ENCODE peak calls at places on chromosomes 16 and 17, in nine cellular contexts. One of them, this sample, is unnamed.

GRCh38 chr17:61073799-61074513 is 325.7 kb upstream of the TBX2 start:
- DNase-seq in mucosa of descending colon: no peak
- DNase-seq in heart left ventricle: no peak
- DNase-seq in fibroblast of the aortic adventitia: no peak
- DNase-seq in upper lobe of right lung: no peak
- DNase-seq in prostate gland: no peak
- DNase-seq in natural killer cell: no peak
- DNase-seq in AG04449: no peak
- DNase-seq in coronary artery: no peak
- DNase-seq in this sample: no peak

GRCh38 chr17:53499277-53499676 is 323.4 kb upstream of the KIF2B start:
- DNase-seq in mucosa of descending colon: no peak
- DNase-seq in heart left ventricle: no peak
- DNase-seq in fibroblast of the aortic adventitia: no peak
- DNase-seq in upper lobe of right lung: no peak
- DNase-seq in prostate gland: no peak
- DNase-seq in natural killer cell: no peak
- DNase-seq in AG04449: no peak
- DNase-seq in coronary artery: no peak
- DNase-seq in this sample: no peak

GRCh38 chr16:3690991-3691720 is 26.2 kb downstream of the TRAP1 start:
- DNase-seq in mucosa of descending colon: no peak
- DNase-seq in heart left ventricle: no peak
- DNase-seq in fibroblast of the aortic adventitia: no peak
- DNase-seq in upper lobe of right lung: no peak
- DNase-seq in prostate gland: no peak
- DNase-seq in natural killer cell: no peak
- DNase-seq in AG04449: no peak
- DNase-seq in coronary artery: no peak
- DNase-seq in this sample: no peak

GRCh38 chr16:48433116-48433848 is 48.1 kb upstream of the SIAH1 start:
- DNase-seq in mucosa of descending colon: no peak
- DNase-seq in heart left ventricle: no peak
- DNase-seq in fibroblast of the aortic adventitia: no peak
- DNase-seq in upper lobe of right lung: no peak
- DNase-seq in prostate gland: no peak
- DNase-seq in natural killer cell: no peak
- DNase-seq in AG04449: no peak
- DNase-seq in coronary artery: no peak
- DNase-seq in this sample: no peak

GRCh38 chr16:87178977-87179376 is 138.2 kb downstream of the C16orf95 start:
- DNase-seq in mucosa of descending colon: no peak
- DNase-seq in heart left ventricle: peak
- DNase-seq in fibroblast of the aortic adventitia: peak
- DNase-seq in upper lobe of right lung: no peak
- DNase-seq in prostate gland: no peak
- DNase-seq in natural killer cell: no peak
- DNase-seq in AG04449: no peak
- DNase-seq in coronary artery: no peak
- DNase-seq in this sample: no peak

GRCh38 chr17:77507116-77507885 is 366.5 kb downstream of the SEC14L1 start:
- DNase-seq in mucosa of descending colon: no peak
- DNase-seq in heart left ventricle: peak
- DNase-seq in fibroblast of the aortic adventitia: no peak
- DNase-seq in upper lobe of right lung: peak
- DNase-seq in prostate gland: no peak
- DNase-seq in natural killer cell: no peak
- DNase-seq in AG04449: no peak
- DNase-seq in coronary artery: peak
- DNase-seq in this sample: no peak

GRCh38 chr16:30065943-30066881 is 652 bp downstream of the ALDOA start:
- DNase-seq in mucosa of descending colon: no peak
- DNase-seq in heart left ventricle: peak
- DNase-seq in fibroblast of the aortic adventitia: peak
- DNase-seq in upper lobe of right lung: peak
- DNase-seq in prostate gland: no peak
- DNase-seq in natural killer cell: no peak
- DNase-seq in AG04449: no peak
- DNase-seq in coronary artery: no peak
- DNase-seq in this sample: no peak

GRCh38 chr16:76265434-76266045 is 11.7 kb upstream of the CNTNAP4 start:
- DNase-seq in mucosa of descending colon: peak
- DNase-seq in heart left ventricle: no peak
- DNase-seq in fibroblast of the aortic adventitia: peak
- DNase-seq in upper lobe of right lung: no peak
- DNase-seq in prostate gland: no peak
- DNase-seq in natural killer cell: no peak
- DNase-seq in AG04449: no peak
- DNase-seq in coronary artery: no peak
- DNase-seq in this sample: peak

GRCh38 chr16:66248096-66248495 is 118.4 kb upstream of the CDH5 start:
- DNase-seq in mucosa of descending colon: peak
- DNase-seq in heart left ventricle: peak
- DNase-seq in fibroblast of the aortic adventitia: peak
- DNase-seq in upper lobe of right lung: no peak
- DNase-seq in prostate gland: no peak
- DNase-seq in natural killer cell: no peak
- DNase-seq in AG04449: no peak
- DNase-seq in coronary artery: no peak
- DNase-seq in this sample: no peak

GRCh38 chr17:77316191-77316641 is 175.4 kb downstream of the SEC14L1 start:
- DNase-seq in mucosa of descending colon: peak
- DNase-seq in heart left ventricle: no peak
- DNase-seq in fibroblast of the aortic adventitia: peak
- DNase-seq in upper lobe of right lung: peak
- DNase-seq in prostate gland: no peak
- DNase-seq in natural killer cell: no peak
- DNase-seq in AG04449: no peak
- DNase-seq in coronary artery: peak
- DNase-seq in this sample: no peak

GRCh38 chr17:2400474-2400866 is 390 bp downstream of the MNT start:
- DNase-seq in mucosa of descending colon: peak
- DNase-seq in heart left ventricle: peak
- DNase-seq in fibroblast of the aortic adventitia: no peak
- DNase-seq in upper lobe of right lung: peak
- DNase-seq in prostate gland: no peak
- DNase-seq in natural killer cell: peak
- DNase-seq in AG04449: no peak
- DNase-seq in coronary artery: no peak
- DNase-seq in this sample: no peak

GRCh38 chr17:44198721-44199552 is 747 bp downstream of the ATXN7L3 start:
- DNase-seq in mucosa of descending colon: peak
- DNase-seq in heart left ventricle: peak
- DNase-seq in fibroblast of the aortic adventitia: no peak
- DNase-seq in upper lobe of right lung: peak
- DNase-seq in prostate gland: peak
- DNase-seq in natural killer cell: peak
- DNase-seq in AG04449: no peak
- DNase-seq in coronary artery: peak
- DNase-seq in this sample: peak

GRCh38 chr16:56688762-56689161 is 6.5 kb downstream of the MT1X start:
- DNase-seq in mucosa of descending colon: no peak
- DNase-seq in heart left ventricle: no peak
- DNase-seq in fibroblast of the aortic adventitia: no peak
- DNase-seq in upper lobe of right lung: no peak
- DNase-seq in prostate gland: no peak
- DNase-seq in natural killer cell: no peak
- DNase-seq in AG04449: no peak
- DNase-seq in coronary artery: no peak
- DNase-seq in this sample: no peak
- TF ChIP-seq CTCF in mucosa of descending colon: no peak
- TF ChIP-seq CTCF in heart left ventricle: no peak
- TF ChIP-seq CTCF in fibroblast of the aortic adventitia: no peak
- TF ChIP-seq CTCF in upper lobe of right lung: no peak
- TF ChIP-seq CTCF in prostate gland: no peak
- TF ChIP-seq CTCF in natural killer cell: no peak
- TF ChIP-seq CTCF in AG04449: no peak
- TF ChIP-seq CTCF in coronary artery: no peak
- TF ChIP-seq CTCF in this sample: no peak

DNA sequence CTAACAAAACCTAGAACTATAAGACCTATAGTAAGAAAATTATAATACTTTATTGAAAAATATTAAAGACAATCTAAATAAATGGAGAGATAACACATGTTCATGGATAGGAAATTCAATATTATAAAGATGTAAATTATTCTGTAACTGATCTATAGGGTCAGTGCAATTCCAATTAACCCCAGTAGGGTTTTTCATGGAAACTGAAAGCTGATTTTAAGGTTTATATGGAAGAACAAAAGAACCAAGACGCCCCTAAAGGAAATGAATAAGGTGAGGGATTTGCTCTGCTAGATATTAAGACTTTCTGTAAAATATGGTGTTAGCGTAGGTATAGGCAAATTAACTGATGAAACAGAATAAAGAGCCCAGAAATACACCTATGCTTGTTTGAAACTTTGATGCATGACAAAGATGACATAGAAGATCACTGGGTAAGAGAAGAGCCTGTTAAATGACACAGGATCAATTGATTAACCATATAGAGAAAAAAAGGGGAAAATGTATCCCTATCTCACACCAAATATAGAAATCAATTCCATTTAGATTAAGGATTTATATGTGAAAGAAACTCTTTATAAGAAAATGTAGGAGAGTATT is 3.0 kb downstream of the ICAM2 start:
- DNase-seq in mucosa of descending colon: no peak
- DNase-seq in heart left ventricle: no peak
- DNase-seq in fibroblast of the aortic adventitia: no peak
- DNase-seq in upper lobe of right lung: no peak
- DNase-seq in prostate gland: no peak
- DNase-seq in natural killer cell: no peak
- DNase-seq in AG04449: no peak
- DNase-seq in coronary artery: no peak
- DNase-seq in this sample: no peak
- TF ChIP-seq CTCF in mucosa of descending colon: no peak
- TF ChIP-seq CTCF in heart left ventricle: no peak
- TF ChIP-seq CTCF in fibroblast of the aortic adventitia: peak
- TF ChIP-seq CTCF in upper lobe of right lung: peak
- TF ChIP-seq CTCF in prostate gland: no peak
- TF ChIP-seq CTCF in natural killer cell: peak
- TF ChIP-seq CTCF in AG04449: no peak
- TF ChIP-seq CTCF in coronary artery: no peak
- TF ChIP-seq CTCF in this sample: peak

GRCh38 chr17:47243737-47244598 is 9.7 kb upstream of the ITGB3 start:
- DNase-seq in mucosa of descending colon: no peak
- DNase-seq in heart left ventricle: no peak
- DNase-seq in fibroblast of the aortic adventitia: no peak
- DNase-seq in upper lobe of right lung: no peak
- DNase-seq in prostate gland: no peak
- DNase-seq in natural killer cell: no peak
- DNase-seq in AG04449: no peak
- DNase-seq in coronary artery: no peak
- DNase-seq in this sample: no peak
- TF ChIP-seq CTCF in mucosa of descending colon: no peak
- TF ChIP-seq CTCF in heart left ventricle: no peak
- TF ChIP-seq CTCF in fibroblast of the aortic adventitia: no peak
- TF ChIP-seq CTCF in upper lobe of right lung: no peak
- TF ChIP-seq CTCF in prostate gland: no peak
- TF ChIP-seq CTCF in natural killer cell: no peak
- TF ChIP-seq CTCF in AG04449: no peak
- TF ChIP-seq CTCF in coronary artery: no peak
- TF ChIP-seq CTCF in this sample: no peak

DNA sequence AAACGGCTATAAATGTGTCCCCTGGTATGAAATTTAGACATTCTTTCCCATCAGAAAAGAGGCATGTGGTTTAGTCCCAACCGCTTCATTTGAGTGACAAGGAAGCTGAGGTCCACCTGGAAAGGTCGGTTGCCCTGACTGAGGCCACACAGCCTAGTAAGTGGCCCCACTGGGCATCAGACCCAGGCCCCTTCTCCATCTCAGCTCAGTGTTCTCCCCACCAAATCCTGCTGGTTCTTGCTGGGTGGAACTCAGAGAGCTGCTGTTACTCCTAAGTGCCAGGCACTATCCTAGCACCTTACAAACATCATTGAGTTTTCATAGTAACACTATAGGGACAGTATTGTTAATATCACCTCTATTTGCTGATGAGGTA is 153.5 kb downstream of the SOCS1 start:
- DNase-seq in mucosa of descending colon: no peak
- DNase-seq in heart left ventricle: no peak
- DNase-seq in fibroblast of the aortic adventitia: no peak
- DNase-seq in upper lobe of right lung: no peak
- DNase-seq in prostate gland: no peak
- DNase-seq in natural killer cell: no peak
- DNase-seq in AG04449: no peak
- DNase-seq in coronary artery: no peak
- DNase-seq in this sample: no peak
- TF ChIP-seq CTCF in mucosa of descending colon: no peak
- TF ChIP-seq CTCF in heart left ventricle: no peak
- TF ChIP-seq CTCF in fibroblast of the aortic adventitia: no peak
- TF ChIP-seq CTCF in upper lobe of right lung: no peak
- TF ChIP-seq CTCF in prostate gland: no peak
- TF ChIP-seq CTCF in natural killer cell: no peak
- TF ChIP-seq CTCF in AG04449: no peak
- TF ChIP-seq CTCF in coronary artery: no peak
- TF ChIP-seq CTCF in this sample: no peak